ENCODE peak calls at places on chromosomes 3 and 15, in ten cellular contexts. N is astrocyte, H is sigmoid colon, C is mammary epithelial cell, I is upper lobe of right lung, F is IMR-90, V is cardiac muscle cell, Y is heart left ventricle, L is psoas muscle, J is tibial artery. M is an unnamed sample. For H3K4me1, the result is how much of the 10 kb centered on the place peaks cover.

GRCh38 chr3:58581328-58582091 is 4.3 kb upstream of the FAM107A start:
- DNase-seq in N (no peak), H (no peak), C (no peak), I (no peak), F (no peak), V (no peak), Y (no peak), L (no peak), J (no peak), M (no peak)

GRCh38 chr15:70783610-70784021 is 20.3 kb upstream of the UACA start:
- DNase-seq in N (peak), H (no peak), C (peak), I (no peak), F (peak), V (no peak), Y (no peak), L (no peak), J (no peak), M (peak)

GRCh38 chr3:119322021-119322522 is 27.9 kb downstream of the ARHGAP31 start:
- DNase-seq in N (peak), H (no peak), C (peak), I (no peak), F (peak), V (no peak), Y (no peak), L (no peak), J (no peak), M (no peak)

GRCh38 chr3:13894812-13895154 is 14.9 kb upstream of the WNT7A start:
- DNase-seq in N (no peak), H (no peak), C (no peak), I (no peak), F (no peak), V (no peak), Y (no peak), L (peak), J (no peak), M (no peak)

GRCh38 chr3:45796902-45797637 is 734 bp upstream of the SLC6A20 start:
- DNase-seq in N (no peak), H (no peak), C (no peak), I (no peak), F (no peak), V (no peak), Y (no peak), L (no peak), J (no peak), M (no peak)

GRCh38 chr3:161508852-161509477 is 12.4 kb downstream of the OTOL1 start:
- DNase-seq in N (no peak), H (no peak), C (no peak), I (no peak), F (no peak), V (peak), Y (no peak), L (no peak), J (no peak), M (no peak)

GRCh38 chr3:114632757-114633424 is 339.1 kb downstream of the TIGIT start:
- DNase-seq in N (no peak), H (no peak), C (no peak), I (no peak), F (no peak), V (no peak), Y (no peak), L (no peak), J (no peak), M (no peak)

GRCh38 chr3:53102601-53103147 is 27.6 kb downstream of the RFT1 start:
- DNase-seq in N (no peak), H (no peak), C (no peak), I (no peak), F (no peak), V (no peak), Y (no peak), L (no peak), J (no peak), M (no peak)

GRCh38 chr3:40179016-40179415 is 130.5 kb upstream of the EIF1B start:
- DNase-seq in N (peak), H (peak), C (peak), I (peak), F (peak), V (peak), Y (peak), L (peak), J (peak), M (peak)

GRCh38 chr15:40330368-40330836 is 6.9 kb downstream of the INAFM2 start:
- DNase-seq in N (peak), H (peak), C (peak), I (peak), F (peak), V (peak), Y (peak), L (no peak), J (no peak), M (no peak)

GRCh38 chr3:146160964-146161724 is at the start of gene PLOD2:
- DNase-seq in N (peak), H (peak), C (peak), I (peak), F (peak), V (peak), Y (peak), L (peak), J (peak), M (peak)

DNA sequence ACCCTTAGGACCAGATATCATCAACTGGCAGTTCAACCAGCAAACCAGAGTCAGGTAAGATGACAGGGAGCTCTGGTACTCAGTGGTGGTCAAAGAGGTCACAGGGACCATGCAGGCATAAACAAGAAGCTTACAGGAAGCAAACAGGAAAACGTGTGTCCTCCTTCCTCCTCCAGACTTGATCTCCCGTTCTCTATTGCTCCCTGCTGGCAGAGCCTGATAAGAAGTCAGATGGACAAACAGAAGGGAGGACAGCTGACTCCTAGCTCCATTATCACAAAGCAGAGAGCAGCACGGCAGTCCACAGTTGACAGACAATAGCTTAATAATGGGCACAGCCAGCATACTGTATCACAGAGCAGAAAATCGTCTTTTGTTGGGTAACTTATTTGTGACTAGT is 156.5 kb upstream of the SLC2A2 start:
- DNase-seq in N (no peak), H (no peak), C (no peak), I (no peak), F (peak), V (no peak), Y (no peak), L (no peak), J (no peak), M (peak)
- TF ChIP-seq CTCF in N (peak), H (no peak), C (no peak), I (no peak), F (peak), V (peak), Y (no peak), L (no peak), J (no peak), M (peak)

GRCh38 chr3:150721285-150722130 is 17.8 kb upstream of the ERICH6 start:
- DNase-seq in N (no peak), H (no peak), C (peak), I (no peak), F (peak), V (peak), Y (no peak), L (no peak), J (no peak), M (no peak)
- H3K4me3 ChIP-seq in N (no peak), H (no peak), C (no peak), I (no peak), F (no peak), V (no peak), Y (no peak), L (no peak), J (no peak), M (no peak)

GRCh38 chr3:156680243-156680930 is 6.0 kb downstream of the TIPARP start:
- DNase-seq in N (no peak), H (no peak), C (no peak), I (no peak), F (no peak), V (no peak), Y (no peak), L (no peak), J (no peak), M (no peak)
- H3K4me1 ChIP-seq in N (under half), H (half or more), C (half or more), I (half or more), F (under half), V (half or more), Y (half or more), L (half or more), J (half or more), M (under half)

GRCh38 chr3:111338059-111338698 is 203.8 kb upstream of the CD96 start:
- DNase-seq in N (peak), H (no peak), C (peak), I (no peak), F (peak), V (peak), Y (peak), L (no peak), J (no peak), M (peak)
- TF ChIP-seq CTCF in N (peak), H (peak), C (peak), I (peak), F (peak), V (peak), Y (peak), L (peak), J (peak), M (peak)

GRCh38 chr3:185549651-185550111 is 2.7 kb downstream of the LIPH start:
- DNase-seq in N (peak), H (no peak), C (no peak), I (no peak), F (peak), V (no peak), Y (no peak), L (no peak), J (no peak), M (no peak)
- H3K4me3 ChIP-seq in N (no peak), H (no peak), C (no peak), I (no peak), F (no peak), V (no peak), Y (no peak), L (no peak), J (no peak), M (no peak)

GRCh38 chr15:98804057-98804380 is 155.7 kb downstream of the IGF1R start:
- DNase-seq in N (no peak), H (no peak), C (no peak), I (no peak), F (peak), V (no peak), Y (no peak), L (no peak), J (no peak), M (no peak)
- H3K4me1 ChIP-seq in N (under half), H (half or more), C (under half), I (under half), F (under half), V (under half), Y (half or more), L (under half), J (half or more), M (under half)

M was measured in colonic mucosa.